ENCODE peak calls at places on chromosome 10, in five cellular contexts. One of them, this sample, is unnamed. For H3K27me3, the result is how much of the 10 kb centered on the place peaks cover.

GRCh38 chr10:95454940-95455339 is 106.2 kb downstream of the SORBS1 start:
- DNase-seq in upper lobe of right lung: no peak
- DNase-seq in body of pancreas: no peak
- DNase-seq in pancreas: no peak
- DNase-seq in spleen: no peak
- DNase-seq in this sample: no peak

GRCh38 chr10:15562578-15562977 is 157.1 kb downstream of the ITGA8 start:
- DNase-seq in body of pancreas: no peak
- DNase-seq in upper lobe of right lung: no peak
- DNase-seq in spleen: no peak
- DNase-seq in pancreas: no peak
- DNase-seq in this sample: no peak

GRCh38 chr10:97818572-97818971 is 31.1 kb upstream of the GOLGA7B start:
- DNase-seq in pancreas: no peak
- DNase-seq in spleen: peak
- DNase-seq in upper lobe of right lung: no peak
- DNase-seq in body of pancreas: no peak
- DNase-seq in this sample: no peak

GRCh38 chr10:89279449-89279869 is 22.4 kb upstream of the IFIT2 start:
- DNase-seq in spleen: no peak
- DNase-seq in body of pancreas: peak
- DNase-seq in pancreas: peak
- DNase-seq in upper lobe of right lung: no peak
- DNase-seq in this sample: no peak

GRCh38 chr10:16799621-16800020 is 17.6 kb downstream of the RSU1 start:
- DNase-seq in pancreas: no peak
- DNase-seq in upper lobe of right lung: no peak
- DNase-seq in spleen: no peak
- DNase-seq in body of pancreas: no peak
- DNase-seq in this sample: no peak

GRCh38 chr10:80686734-80687561 is 149.2 kb downstream of the SH2D4B start:
- DNase-seq in upper lobe of right lung: no peak
- DNase-seq in pancreas: no peak
- DNase-seq in body of pancreas: no peak
- DNase-seq in spleen: no peak
- DNase-seq in this sample: no peak

GRCh38 chr10:131115321-131115720 is 196.2 kb downstream of the TCERG1L start:
- DNase-seq in upper lobe of right lung: no peak
- DNase-seq in spleen: no peak
- DNase-seq in pancreas: no peak
- DNase-seq in body of pancreas: no peak
- DNase-seq in this sample: no peak

GRCh38 chr10:13206546-13207443 is 27.4 kb downstream of the UCMA start:
- DNase-seq in pancreas: no peak
- DNase-seq in upper lobe of right lung: no peak
- DNase-seq in spleen: no peak
- DNase-seq in body of pancreas: no peak
- DNase-seq in this sample: no peak

GRCh38 chr10:99698504-99699080 is 33.3 kb downstream of the COX15 start:
- DNase-seq in pancreas: peak
- DNase-seq in body of pancreas: peak
- DNase-seq in upper lobe of right lung: no peak
- DNase-seq in spleen: no peak
- DNase-seq in this sample: no peak
- TF ChIP-seq CTCF in pancreas: no peak
- TF ChIP-seq CTCF in body of pancreas: no peak
- TF ChIP-seq CTCF in upper lobe of right lung: no peak
- TF ChIP-seq CTCF in spleen: no peak
- TF ChIP-seq CTCF in this sample: peak

GRCh38 chr10:44293306-44293778 is 91.6 kb downstream of the CXCL12 start:
- DNase-seq in spleen: no peak
- DNase-seq in upper lobe of right lung: no peak
- DNase-seq in pancreas: no peak
- DNase-seq in body of pancreas: no peak
- DNase-seq in this sample: no peak
- H3K4me3 ChIP-seq in spleen: no peak
- H3K4me3 ChIP-seq in upper lobe of right lung: peak
- H3K4me3 ChIP-seq in pancreas: no peak
- H3K4me3 ChIP-seq in body of pancreas: no peak
- H3K4me3 ChIP-seq in this sample: no peak

GRCh38 chr10:3085785-3086567 is 18.6 kb downstream of the PFKP start:
- DNase-seq in pancreas: no peak
- DNase-seq in body of pancreas: no peak
- DNase-seq in spleen: no peak
- DNase-seq in upper lobe of right lung: no peak
- DNase-seq in this sample: no peak
- H3K27me3 ChIP-seq in pancreas: under half
- H3K27me3 ChIP-seq in body of pancreas: under half
- H3K27me3 ChIP-seq in spleen: under half
- H3K27me3 ChIP-seq in upper lobe of right lung: under half
- H3K27me3 ChIP-seq in this sample: under half

DNA sequence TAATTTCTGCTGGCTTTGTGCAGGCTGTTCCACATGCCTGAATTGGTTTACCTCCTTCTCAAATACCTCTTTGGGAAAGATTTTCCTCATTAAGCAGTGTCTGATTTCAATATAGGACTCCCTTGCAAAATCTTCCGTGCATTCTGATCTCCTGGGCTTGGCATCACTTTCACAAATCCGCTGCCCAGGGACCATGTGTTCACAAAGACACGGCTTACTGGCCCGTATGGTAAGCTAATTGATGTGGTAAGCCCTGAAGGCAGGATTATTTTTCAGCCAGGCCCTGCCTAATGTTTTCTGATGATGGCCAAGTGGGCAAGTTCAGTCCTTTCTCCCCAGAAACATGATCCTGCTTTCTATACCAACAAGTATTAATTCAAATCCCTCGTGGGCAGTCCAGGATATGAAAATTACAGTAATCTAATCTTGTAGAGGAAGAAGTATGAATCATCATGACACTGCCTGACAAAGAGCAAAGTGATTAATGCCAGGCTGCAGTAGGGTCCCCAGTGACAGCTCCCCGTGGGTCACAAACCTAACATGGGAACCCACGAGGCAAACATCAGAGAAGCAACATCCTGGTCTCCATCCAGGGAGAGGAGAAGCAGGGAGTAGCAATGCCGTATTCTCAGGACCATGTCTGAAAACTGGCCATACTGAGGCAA is 11.6 kb upstream of the SVIL start:
- DNase-seq in body of pancreas: no peak
- DNase-seq in spleen: no peak
- DNase-seq in upper lobe of right lung: no peak
- DNase-seq in pancreas: no peak
- DNase-seq in this sample: peak
- TF ChIP-seq CTCF in body of pancreas: no peak
- TF ChIP-seq CTCF in spleen: no peak
- TF ChIP-seq CTCF in upper lobe of right lung: no peak
- TF ChIP-seq CTCF in pancreas: no peak
- TF ChIP-seq CTCF in this sample: no peak

DNA sequence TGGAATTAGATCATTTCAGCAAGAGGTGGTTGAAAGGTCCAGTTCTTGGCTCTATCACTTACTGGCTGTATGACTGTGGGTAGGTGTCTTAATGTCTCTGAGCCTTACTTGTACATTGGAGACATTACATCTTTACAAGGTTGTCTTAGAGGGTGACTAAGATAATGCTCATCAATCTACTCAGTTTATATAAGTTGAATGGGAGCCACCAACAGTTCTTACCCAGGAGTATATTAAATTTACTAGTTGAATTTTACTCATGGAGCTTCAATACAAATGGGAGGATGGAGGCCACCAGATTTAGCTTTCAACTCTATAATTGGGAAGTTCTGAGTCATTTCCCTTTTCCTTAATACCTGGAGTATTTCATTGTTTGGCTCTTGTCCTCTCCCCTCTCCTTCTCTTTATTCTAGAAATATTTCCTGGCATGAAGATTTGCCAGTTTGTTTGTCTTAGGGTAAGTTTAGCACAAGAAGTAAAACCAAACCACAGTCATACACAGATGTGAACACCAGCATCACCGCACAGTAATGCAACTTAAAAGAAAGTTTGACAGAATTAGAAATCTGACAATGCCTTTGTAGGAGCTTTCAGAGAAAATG is 222.8 kb downstream of the LRMDA start:
- DNase-seq in pancreas: no peak
- DNase-seq in body of pancreas: no peak
- DNase-seq in upper lobe of right lung: no peak
- DNase-seq in spleen: no peak
- DNase-seq in this sample: no peak
- H3K4me3 ChIP-seq in pancreas: no peak
- H3K4me3 ChIP-seq in body of pancreas: no peak
- H3K4me3 ChIP-seq in upper lobe of right lung: no peak
- H3K4me3 ChIP-seq in spleen: no peak
- H3K4me3 ChIP-seq in this sample: no peak

GRCh38 chr10:117621196-117621595 is 78.7 kb downstream of the EMX2 start:
- DNase-seq in body of pancreas: no peak
- DNase-seq in spleen: no peak
- DNase-seq in pancreas: no peak
- DNase-seq in upper lobe of right lung: no peak
- DNase-seq in this sample: no peak

GRCh38 chr10:117621795-117622420 is 79.4 kb downstream of the EMX2 start:
- DNase-seq in spleen: no peak
- DNase-seq in body of pancreas: no peak
- DNase-seq in pancreas: no peak
- DNase-seq in upper lobe of right lung: no peak
- DNase-seq in this sample: no peak

GRCh38 chr10:117617664-117618063 is 75.1 kb downstream of the EMX2 start:
- DNase-seq in body of pancreas: no peak
- DNase-seq in pancreas: no peak
- DNase-seq in spleen: no peak
- DNase-seq in upper lobe of right lung: no peak
- DNase-seq in this sample: no peak

GRCh38 chr10:117619200-117619599 is 76.7 kb downstream of the EMX2 start:
- DNase-seq in pancreas: no peak
- DNase-seq in spleen: no peak
- DNase-seq in upper lobe of right lung: no peak
- DNase-seq in body of pancreas: no peak
- DNase-seq in this sample: no peak

DNA sequence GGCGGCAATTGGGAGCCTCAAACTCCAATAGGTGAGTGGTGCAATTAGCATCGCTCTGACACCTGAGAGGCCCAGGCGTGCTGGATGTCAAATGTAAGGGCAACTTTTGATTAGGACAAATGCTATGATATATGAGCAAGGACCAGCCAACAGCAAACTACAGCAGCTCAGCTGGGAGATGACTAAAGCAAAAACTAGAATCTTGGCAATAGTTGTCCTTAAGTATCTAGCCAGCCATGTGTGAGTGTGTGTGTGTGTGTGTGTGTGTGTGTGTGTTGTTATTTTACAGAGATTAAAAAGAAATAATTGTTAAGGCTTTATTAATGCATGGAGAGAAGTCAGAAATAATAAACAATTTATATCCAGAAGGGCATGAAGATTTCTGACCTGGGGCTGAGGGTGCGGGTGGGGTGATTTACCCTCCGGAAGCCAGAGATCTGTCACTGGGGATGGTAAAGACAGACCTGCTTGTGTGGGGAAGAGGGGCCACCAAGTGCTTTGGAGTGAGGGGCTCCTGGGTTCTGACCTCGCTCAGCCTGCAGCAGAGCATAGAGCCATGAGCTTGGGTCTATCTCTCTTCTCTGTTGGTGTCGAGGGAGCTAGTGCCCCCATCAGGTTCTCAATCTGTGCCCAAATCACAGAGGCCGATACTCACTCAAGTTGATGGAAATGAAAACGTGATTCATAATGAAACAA is 77.3 kb downstream of the EMX2 start:
- DNase-seq in body of pancreas: no peak
- DNase-seq in pancreas: no peak
- DNase-seq in upper lobe of right lung: no peak
- DNase-seq in spleen: no peak
- DNase-seq in this sample: no peak
- H3K27me3 ChIP-seq in body of pancreas: under half
- H3K27me3 ChIP-seq in pancreas: under half
- H3K27me3 ChIP-seq in upper lobe of right lung: under half
- H3K27me3 ChIP-seq in spleen: under half
- H3K27me3 ChIP-seq in this sample: half or more

DNA sequence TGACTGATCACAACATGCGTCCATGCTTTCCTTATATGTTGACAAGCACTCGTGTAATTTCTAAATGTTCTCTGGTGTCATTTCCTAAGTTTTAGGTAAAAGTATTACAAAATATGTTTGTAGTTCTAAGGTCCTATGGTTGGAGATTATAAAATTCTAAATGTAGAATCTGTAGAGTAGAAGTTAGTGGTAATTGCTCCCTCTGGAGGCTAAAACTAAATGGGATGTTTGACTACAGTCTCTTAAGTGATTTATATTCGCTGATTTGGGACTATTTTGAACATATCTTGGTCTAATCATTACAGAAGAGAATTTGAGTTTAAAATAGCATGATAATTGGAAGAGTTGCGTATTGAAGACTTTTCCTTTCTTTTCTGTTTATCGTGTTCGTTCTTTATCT is 74.1 kb downstream of the ZMYND11 start:
- DNase-seq in spleen: no peak
- DNase-seq in upper lobe of right lung: no peak
- DNase-seq in body of pancreas: no peak
- DNase-seq in pancreas: no peak
- DNase-seq in this sample: no peak
- TF ChIP-seq CTCF in spleen: no peak
- TF ChIP-seq CTCF in upper lobe of right lung: peak
- TF ChIP-seq CTCF in body of pancreas: no peak
- TF ChIP-seq CTCF in pancreas: no peak
- TF ChIP-seq CTCF in this sample: no peak

GRCh38 chr10:71965623-71966022 is 1.4 kb downstream of the CHST3 start:
- DNase-seq in spleen: no peak
- DNase-seq in upper lobe of right lung: no peak
- DNase-seq in pancreas: no peak
- DNase-seq in body of pancreas: no peak
- DNase-seq in this sample: no peak
- H3K4me3 ChIP-seq in spleen: no peak
- H3K4me3 ChIP-seq in upper lobe of right lung: peak
- H3K4me3 ChIP-seq in pancreas: peak
- H3K4me3 ChIP-seq in body of pancreas: no peak
- H3K4me3 ChIP-seq in this sample: no peak

GRCh38 chr10:120970595-120971529 is 119.7 kb downstream of the WDR11 start:
- DNase-seq in spleen: no peak
- DNase-seq in body of pancreas: no peak
- DNase-seq in upper lobe of right lung: no peak
- DNase-seq in pancreas: no peak
- DNase-seq in this sample: no peak
- H3K27me3 ChIP-seq in spleen: under half
- H3K27me3 ChIP-seq in body of pancreas: under half
- H3K27me3 ChIP-seq in upper lobe of right lung: under half
- H3K27me3 ChIP-seq in pancreas: under half
- H3K27me3 ChIP-seq in this sample: under half